ENCODE peak calls at places on chromosomes 5 and 9, in nine cellular contexts. D is lower lobe of right lung, R is spleen, H is HFF-Myc, C is PC-9, Q is choroid plexus epithelial cell, W is astrocyte of the spinal cord, Z is left ventricle myocardium inferior, S is GM12865. K is an unnamed sample.

GRCh38 chr9:107989544-107989943 is 500.0 kb upstream of the KLF4 start:
- DNase-seq in D (no peak), R (no peak), H (no peak), C (no peak), Q (peak; percentile 69), W (no peak), Z (no peak), S (no peak), K (no peak)

GRCh38 chr5:43416233-43416987 is 4.2 kb upstream of the CCL28 start:
- DNase-seq in D (no peak), R (no peak), H (no peak), C (peak; percentile 44), Q (no peak), W (no peak), Z (no peak), S (no peak), K (no peak)

GRCh38 chr9:6645153-6646027 is at the start of gene GLDC:
- DNase-seq in D (peak; percentile 54), R (peak; percentile 79), H (no peak), C (peak; percentile 48), Q (no peak), W (peak; percentile 72), Z (peak; percentile 27), S (peak; percentile 91), K (peak; percentile 47)

GRCh38 chr5:77172713-77173328 is 37.7 kb upstream of the PDE8B start:
- DNase-seq in D (no peak), R (no peak), H (no peak), C (no peak), Q (peak; percentile 46), W (no peak), Z (no peak), S (no peak), K (no peak)

GRCh38 chr5:74418709-74419108 is 221.8 kb downstream of the ENC1 start:
- DNase-seq in D (no peak), R (no peak), H (no peak), C (no peak), Q (no peak), W (no peak), Z (no peak), S (no peak), K (no peak)

GRCh38 chr9:108439967-108440366 is 415.8 kb downstream of the ACTL7B start:
- DNase-seq in D (no peak), R (no peak), H (no peak), C (no peak), Q (peak; percentile 70), W (peak; percentile 57), Z (no peak), S (no peak), K (no peak)

GRCh38 chr5:154610321-154611154 is 132.5 kb upstream of the HAND1 start:
- DNase-seq in D (peak; percentile 85), R (peak; percentile 89), H (peak; percentile 51), C (peak; percentile 85), Q (peak; percentile 79), W (peak; percentile 65), Z (peak; percentile 54), S (peak; percentile 91), K (peak; percentile 16)

GRCh38 chr5:141965071-141965470 is 3.8 kb upstream of the RNF14 start:
- DNase-seq in D (no peak), R (no peak), H (no peak), C (no peak), Q (no peak), W (no peak), Z (no peak), S (no peak), K (no peak)

GRCh38 chr5:71573611-71574010 is 13.5 kb upstream of the MCCC2 start:
- DNase-seq in D (no peak), R (no peak), H (no peak), C (no peak), Q (peak; percentile 4), W (no peak), Z (no peak), S (no peak), K (no peak)

GRCh38 chr9:123329329-123329955 is 26.6 kb upstream of the CRB2 start:
- DNase-seq in D (peak; percentile 72), R (no peak), H (no peak), C (peak; percentile 72), Q (no peak), W (no peak), Z (no peak), S (no peak), K (no peak)

DNA sequence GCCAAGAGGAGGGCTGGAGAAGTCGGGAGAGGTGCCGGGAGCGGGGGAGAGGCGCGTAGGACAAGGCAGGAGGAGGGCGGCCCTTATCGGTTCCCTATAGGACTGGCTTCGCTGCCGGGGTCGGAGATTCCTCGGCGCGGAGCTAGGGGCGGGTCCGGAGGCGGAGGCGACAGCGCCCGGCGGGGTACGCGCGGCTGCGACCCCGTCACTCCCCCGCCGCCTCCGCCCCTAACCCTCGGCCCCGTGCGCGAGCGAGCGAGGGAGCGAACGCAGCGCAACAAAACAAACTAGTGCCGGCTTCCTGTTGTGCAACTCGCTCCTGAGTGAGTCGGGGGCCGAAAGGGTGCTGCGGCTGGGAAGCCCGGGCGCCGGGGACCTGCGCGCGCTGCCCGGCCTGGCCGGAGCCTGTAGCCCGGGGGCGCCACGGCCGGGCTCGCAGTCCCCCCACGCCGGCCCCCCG is 2.0 kb downstream of the GLIS3 start:
- DNase-seq in D (peak; percentile 73), R (peak; percentile 81), H (no peak), C (peak; percentile 63), Q (peak; percentile 83), W (peak; percentile 68), Z (peak; percentile 65), S (peak; percentile 66), K (no peak)
- H3K4me3 ChIP-seq in D (peak overlapping the region; percentile 77), R (peak overlapping the region; percentile 71), H (peak overlapping the region; percentile 75), C (peak overlapping the region; percentile 90), Q (peak overlapping the region; percentile 83), W (peak overlapping the region; percentile 84), Z (peak overlapping the region; percentile 80), S (peak overlapping the region; percentile 90), K (peak overlapping the region; percentile 84)

GRCh38 chr5:63958654-63959053 is 3.6 kb downstream of the HTR1A start:
- DNase-seq in D (no peak), R (no peak), H (no peak), C (no peak), Q (no peak), W (no peak), Z (no peak), S (no peak), K (no peak)

GRCh38 chr5:63960646-63961045 is 1.6 kb downstream of the HTR1A start:
- DNase-seq in D (no peak), R (peak; percentile 59), H (no peak), C (no peak), Q (no peak), W (no peak), Z (no peak), S (no peak), K (no peak)

GRCh38 chr5:63961125-63961597 is 1.1 kb downstream of the HTR1A start:
- DNase-seq in D (peak; percentile 44), R (peak; percentile 71), H (no peak), C (no peak), Q (no peak), W (no peak), Z (no peak), S (no peak), K (no peak)

GRCh38 chr5:63957617-63958016 is 4.6 kb downstream of the HTR1A start:
- DNase-seq in D (no peak), R (no peak), H (no peak), C (no peak), Q (no peak), W (no peak), Z (no peak), S (no peak), K (no peak)

DNA sequence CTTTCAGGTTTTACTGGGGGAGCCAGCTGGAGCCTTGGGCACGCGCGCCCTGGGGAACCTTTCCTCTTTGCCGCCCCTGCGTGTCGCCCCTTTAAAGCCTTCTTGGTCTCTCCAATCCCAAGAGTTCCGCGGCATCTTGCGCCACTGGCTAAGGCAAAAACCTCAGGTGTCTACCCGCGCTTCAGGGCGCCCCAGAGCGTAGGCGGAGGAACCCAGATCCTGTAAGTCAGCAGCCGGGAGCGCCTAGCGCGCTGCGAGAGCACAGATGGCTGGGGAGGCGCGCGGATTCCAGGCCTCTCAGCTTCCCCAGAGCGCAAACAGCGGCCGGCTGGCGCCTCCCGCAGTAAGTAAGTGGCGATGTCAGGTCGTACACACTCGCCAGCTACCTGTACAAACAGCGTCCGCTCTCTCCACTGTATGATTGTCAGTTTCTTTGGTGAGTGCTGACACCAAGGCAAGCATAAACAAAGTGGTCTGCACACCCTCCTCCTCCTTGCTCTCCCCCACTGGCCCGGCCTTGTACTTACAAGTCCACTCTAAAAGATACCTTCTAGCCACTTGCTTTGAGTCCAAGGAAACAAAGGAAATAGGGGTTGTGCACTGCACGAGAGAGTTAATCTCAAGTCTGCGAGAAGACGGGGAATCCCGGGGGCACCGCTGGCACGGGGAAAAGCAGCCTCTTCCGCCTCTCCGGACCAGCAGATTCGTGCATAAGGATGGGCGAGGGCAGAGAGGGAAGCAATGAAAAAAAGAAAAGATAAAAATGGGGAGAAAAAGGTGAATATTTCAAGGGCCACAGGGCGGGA is 2.9 kb downstream of the HTR1A start:
- DNase-seq in D (peak; percentile 41), R (peak; percentile 70), H (no peak), C (no peak), Q (no peak), W (no peak), Z (no peak), S (no peak), K (no peak)
- TF ChIP-seq CTCF in D (no peak), R (no peak), H (no peak), C (no peak), Q (no peak), W (no peak), Z (no peak), S (no peak), K (no peak)

GRCh38 chr5:62093981-62094380 is 212.0 kb upstream of the KIF2A start:
- DNase-seq in D (no peak), R (no peak), H (no peak), C (no peak), Q (peak; percentile 39), W (peak; percentile 6), Z (no peak), S (peak; percentile 2), K (peak; percentile 76)
- H3K4me3 ChIP-seq in D (no peak overlapping the region), R (no peak overlapping the region), H (no peak overlapping the region), C (peak overlapping the region; percentile 4), Q (no peak overlapping the region), W (no peak overlapping the region), Z (no peak overlapping the region), S (peak overlapping the region; percentile 29), K (no peak overlapping the region)

GRCh38 chr5:134553816-134554215 is 28.3 kb downstream of the JADE2 start:
- DNase-seq in D (no peak), R (no peak), H (no peak), C (no peak), Q (no peak), W (no peak), Z (no peak), S (peak; percentile 56), K (no peak)

GRCh38 chr5:134556994-134557393 is 31.5 kb downstream of the JADE2 start:
- DNase-seq in D (no peak), R (no peak), H (no peak), C (no peak), Q (no peak), W (no peak), Z (no peak), S (no peak), K (no peak)

GRCh38 chr5:134555223-134555790 is 29.8 kb downstream of the JADE2 start:
- DNase-seq in D (no peak), R (no peak), H (no peak), C (no peak), Q (no peak), W (no peak), Z (no peak), S (peak; percentile 45), K (no peak)

GRCh38 chr5:134554319-134555222 is 29.1 kb downstream of the JADE2 start:
- DNase-seq in D (peak; percentile 55), R (no peak), H (peak; percentile 95), C (peak; percentile 35), Q (peak; percentile 92), W (peak; percentile 64), Z (peak; percentile 73), S (peak; percentile 85), K (no peak)

GRCh38 chr5:134555889-134556311 is 30.4 kb downstream of the JADE2 start:
- DNase-seq in D (no peak), R (peak; percentile 92), H (no peak), C (peak; percentile 86), Q (peak; percentile 45), W (peak; percentile 72), Z (peak; percentile 42), S (peak; percentile 79), K (peak; percentile 74)
- TF ChIP-seq CTCF in D (no peak), R (no peak), H (no peak), C (no peak), Q (no peak), W (no peak), Z (no peak), S (no peak), K (no peak)